ENCODE peak calls at places on chromosome 6, in seven cellular contexts. K is AG09319; I is naive thymus-derived CD8-positive, alpha-beta T cell; E is fibroblast of pulmonary artery; C is dermis microvascular lymphatic vessel endothelial cell; M is NCI-H2029; P is activated CD4-positive, alpha-beta T cell treated with anti-CD3 and anti-CD28 coated beads for 1 hour. U is an unnamed sample.

GRCh38 chr6:32627831-32628230 is 9.4 kb upstream of the HLA-DQA1 start:
- DNase-seq in K (no peak), I (no peak), E (peak), C (peak), M (no peak), P (no peak), U (no peak)

GRCh38 chr6:77492529-77492928 is 29.2 kb upstream of the HTR1B start:
- DNase-seq in K (no peak), I (no peak), E (no peak), C (no peak), M (no peak), P (no peak), U (no peak)

GRCh38 chr6:37310980-37311379 is 42.8 kb upstream of the RNF8 start:
- DNase-seq in K (no peak), I (no peak), E (no peak), C (no peak), M (no peak), P (no peak), U (no peak)

GRCh38 chr6:57209030-57209429 is 13.1 kb downstream of the RAB23 start:
- DNase-seq in K (no peak), I (no peak), E (no peak), C (no peak), M (no peak), P (no peak), U (no peak)

GRCh38 chr6:145815351-145815772 is 767 bp upstream of the FBXO30 start:
- DNase-seq in K (no peak), I (no peak), E (no peak), C (peak), M (no peak), P (no peak), U (no peak)

GRCh38 chr6:159821111-159821510 is 21.0 kb downstream of the PNLDC1 start:
- DNase-seq in K (no peak), I (no peak), E (no peak), C (no peak), M (no peak), P (no peak), U (no peak)

GRCh38 chr6:34174846-34175399 is 29.0 kb upstream of the GRM4 start:
- DNase-seq in K (no peak), I (no peak), E (no peak), C (no peak), M (no peak), P (no peak), U (no peak)

GRCh38 chr6:130412556-130413290 is 46.9 kb downstream of the TMEM200A start:
- DNase-seq in K (peak), I (no peak), E (peak), C (no peak), M (no peak), P (no peak), U (no peak)

GRCh38 chr6:33172307-33173227 is 19.7 kb downstream of the COL11A2 start:
- DNase-seq in K (no peak), I (no peak), E (peak), C (peak), M (no peak), P (no peak), U (no peak)

GRCh38 chr6:138036955-138037592 is 70.1 kb downstream of the PERP start:
- DNase-seq in K (no peak), I (no peak), E (no peak), C (no peak), M (no peak), P (no peak), U (no peak)

GRCh38 chr6:140379919-140380318 is 1005.5 kb upstream of the CITED2 start:
- DNase-seq in K (peak), I (no peak), E (no peak), C (no peak), M (no peak), P (no peak), U (no peak)

GRCh38 chr6:1702580-1703051 is 92.9 kb downstream of the FOXC1 start:
- DNase-seq in K (no peak), I (no peak), E (no peak), C (no peak), M (no peak), P (no peak), U (no peak)

GRCh38 chr6:55528624-55529023 is 50.4 kb downstream of the HMGCLL1 start:
- DNase-seq in K (no peak), I (no peak), E (peak), C (peak), M (no peak), P (no peak), U (no peak)

GRCh38 chr6:108559884-108560462 is 744 bp upstream of the FOXO3 start:
- DNase-seq in K (no peak), I (no peak), E (peak), C (peak), M (peak), P (no peak), U (no peak)

GRCh38 chr6:158669145-158670035 is 19.5 kb downstream of the SYTL3 start:
- DNase-seq in K (no peak), I (no peak), E (no peak), C (no peak), M (no peak), P (no peak), U (no peak)

GRCh38 chr6:84667252-84668213 is 96.9 kb downstream of the TBX18 start:
- DNase-seq in K (no peak), I (no peak), E (no peak), C (peak), M (no peak), P (no peak), U (no peak)

GRCh38 chr6:145836170-145836569 is 21.6 kb upstream of the FBXO30 start:
- DNase-seq in K (no peak), I (no peak), E (peak), C (peak), M (no peak), P (no peak), U (no peak)

GRCh38 chr6:77034161-77034560 is 429.1 kb downstream of the HTR1B start:
- DNase-seq in K (peak), I (no peak), E (peak), C (no peak), M (no peak), P (no peak), U (no peak)

GRCh38 chr6:106883808-106884262 is 90.7 kb downstream of the CD24 start:
- DNase-seq in K (no peak), I (no peak), E (no peak), C (no peak), M (peak), P (no peak), U (no peak)

GRCh38 chr6:90753820-90754604 is 167.1 kb upstream of the MAP3K7 start:
- DNase-seq in K (no peak), I (no peak), E (no peak), C (no peak), M (no peak), P (no peak), U (no peak)

GRCh38 chr6:139390447-139390846 is 16.0 kb upstream of the CITED2 start:
- DNase-seq in K (no peak), I (no peak), E (no peak), C (no peak), M (no peak), P (no peak), U (no peak)

GRCh38 chr6:63576985-63577712 is 4.9 kb downstream of the LOC128125822 start:
- DNase-seq in K (no peak), I (no peak), E (no peak), C (no peak), M (no peak), P (no peak), U (no peak)

GRCh38 chr6:41668968-41669367 is 30.7 kb downstream of the MDFI start:
- DNase-seq in K (no peak), I (no peak), E (no peak), C (no peak), M (no peak), P (no peak), U (no peak)

GRCh38 chr6:142518761-142519160 is 217.0 kb downstream of the ADGRG6 start:
- DNase-seq in K (no peak), I (no peak), E (no peak), C (no peak), M (no peak), P (no peak), U (no peak)

GRCh38 chr6:39714802-39715201 is 10.4 kb downstream of the KIF6 start:
- DNase-seq in K (no peak), I (no peak), E (no peak), C (no peak), M (no peak), P (no peak), U (no peak)

GRCh38 chr6:123565529-123565928 is 71.2 kb downstream of the TRDN start:
- DNase-seq in K (no peak), I (no peak), E (no peak), C (no peak), M (no peak), P (no peak), U (no peak)

GRCh38 chr6:170405311-170405975 is 98.9 kb downstream of the FAM120B start:
- DNase-seq in K (peak), I (no peak), E (peak), C (peak), M (no peak), P (no peak), U (no peak)

GRCh38 chr6:21598662-21599061 is 5.1 kb downstream of the SOX4 start:
- DNase-seq in K (no peak), I (no peak), E (peak), C (peak), M (no peak), P (no peak), U (no peak)

GRCh38 chr6:73739097-73739496 is 43.1 kb downstream of the CD109 start:
- DNase-seq in K (peak), I (no peak), E (peak), C (peak), M (peak), P (no peak), U (no peak)